ENCODE peak calls at places on chromosomes 12 and 14, in ten cellular contexts. J is adrenal gland, F is body of pancreas, R is transverse colon, T is K562, V is ovary, Y is sigmoid colon, S is heart left ventricle, U is Peyer's patch, H is breast epithelium. C is an unnamed sample.

GRCh38 chr14:104694475-104694950 is 5.1 kb downstream of the INF2 start:
- DNase-seq in J (no peak), F (no peak), R (no peak), T (no peak), V (no peak), Y (no peak), S (peak), U (no peak), H (no peak), C (no peak)

GRCh38 chr12:48681416-48681737 is 661 bp downstream of the KANSL2 start:
- DNase-seq in J (no peak), F (no peak), R (no peak), T (no peak), V (no peak), Y (no peak), S (no peak), U (no peak), H (no peak), C (no peak)

GRCh38 chr12:55188974-55189556 is 31.8 kb upstream of the OR10A7 start:
- DNase-seq in J (peak), F (peak), R (peak), T (peak), V (no peak), Y (no peak), S (no peak), U (no peak), H (no peak), C (no peak)

GRCh38 chr12:80264891-80265290 is 165.6 kb downstream of the OTOGL start:
- DNase-seq in J (no peak), F (no peak), R (no peak), T (no peak), V (no peak), Y (no peak), S (no peak), U (no peak), H (no peak), C (no peak)

GRCh38 chr12:93802293-93802692 is 125.1 kb downstream of the CRADD start:
- DNase-seq in J (no peak), F (no peak), R (no peak), T (no peak), V (no peak), Y (no peak), S (no peak), U (no peak), H (no peak), C (no peak)

GRCh38 chr14:73238262-73238852 is 1.1 kb downstream of the PAPLN start:
- DNase-seq in J (no peak), F (no peak), R (no peak), T (no peak), V (no peak), Y (peak), S (no peak), U (peak), H (no peak), C (no peak)

GRCh38 chr12:131088701-131089525 is 135.2 kb downstream of the ADGRD1 start:
- DNase-seq in J (peak), F (no peak), R (no peak), T (no peak), V (peak), Y (peak), S (peak), U (peak), H (no peak), C (no peak)

GRCh38 chr14:90248594-90248993 is 7.8 kb upstream of the PSMC1 start:
- DNase-seq in J (no peak), F (no peak), R (no peak), T (no peak), V (no peak), Y (no peak), S (no peak), U (no peak), H (no peak), C (no peak)

GRCh38 chr12:26135010-26135420 is 10.2 kb upstream of the BHLHE41 start:
- DNase-seq in J (no peak), F (peak), R (peak), T (no peak), V (peak), Y (no peak), S (no peak), U (no peak), H (no peak), C (no peak)

GRCh38 chr12:72543777-72544467 is 271.8 kb downstream of the TRHDE start:
- DNase-seq in J (no peak), F (no peak), R (no peak), T (no peak), V (no peak), Y (no peak), S (no peak), U (no peak), H (no peak), C (no peak)
- TF ChIP-seq POLR2A in J (no peak), F (no peak), R (no peak), T (no peak), V (no peak), Y (no peak), S (no peak), U (no peak), H (no peak), C (no peak)

DNA sequence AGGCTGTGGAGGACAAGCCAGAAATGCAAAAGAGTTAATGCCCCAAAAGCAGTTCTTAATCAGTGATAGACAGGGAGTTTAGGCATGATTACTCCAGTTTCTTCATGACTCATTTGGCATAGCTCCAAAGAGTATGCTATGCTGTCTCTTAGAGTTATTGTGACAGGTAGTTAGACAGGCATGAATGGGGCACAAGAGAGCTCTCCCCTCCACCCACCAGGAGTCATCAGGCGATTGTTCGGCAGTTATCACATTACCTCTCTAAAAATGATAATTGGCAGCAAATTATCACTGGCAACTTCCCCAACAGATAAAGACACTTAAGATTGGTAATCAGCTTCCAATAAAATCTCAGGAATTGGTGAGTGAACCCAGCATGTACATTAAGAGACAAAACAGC is 320.1 kb downstream of the DAD1 start:
- DNase-seq in J (no peak), F (no peak), R (no peak), T (no peak), V (no peak), Y (no peak), S (no peak), U (no peak), H (no peak), C (no peak)
- H3K4me3 ChIP-seq in J (no peak), F (no peak), R (no peak), T (no peak), V (no peak), Y (no peak), S (no peak), U (no peak), H (no peak), C (no peak)

DNA sequence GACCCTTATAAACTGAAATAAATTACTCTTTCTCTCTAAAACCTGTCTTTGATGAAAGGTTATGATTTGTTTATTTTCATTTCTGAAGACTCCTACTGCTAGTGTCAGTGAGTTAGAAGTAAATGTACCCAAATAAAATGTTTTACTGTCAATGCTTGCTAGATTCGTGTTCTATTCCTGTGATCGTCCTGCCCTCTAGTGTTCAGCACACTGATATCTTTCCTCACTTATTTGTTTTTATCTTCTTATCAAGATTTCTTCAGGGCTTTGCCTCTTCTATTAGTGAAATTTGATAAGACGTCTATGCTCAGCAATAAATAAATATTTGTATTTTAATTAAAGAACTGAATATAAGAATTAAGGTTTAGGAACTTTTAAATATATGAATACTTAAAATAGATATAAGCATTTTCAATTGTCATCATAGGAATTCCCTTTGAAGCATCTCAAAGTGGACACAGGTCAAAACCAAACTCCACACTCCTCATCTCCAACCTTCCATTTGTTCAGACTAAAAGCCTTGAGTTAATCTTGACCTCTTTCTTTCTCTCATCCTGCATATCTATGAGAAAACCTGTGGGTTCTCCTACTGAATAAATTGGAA is 75.8 kb downstream of the C12orf50 start:
- DNase-seq in J (no peak), F (no peak), R (no peak), T (no peak), V (no peak), Y (no peak), S (no peak), U (no peak), H (no peak), C (no peak)
- TF ChIP-seq CTCF in J (peak), F (peak), R (peak), T (peak), V (no peak), Y (no peak), S (no peak), U (no peak), H (no peak), C (no peak)

DNA sequence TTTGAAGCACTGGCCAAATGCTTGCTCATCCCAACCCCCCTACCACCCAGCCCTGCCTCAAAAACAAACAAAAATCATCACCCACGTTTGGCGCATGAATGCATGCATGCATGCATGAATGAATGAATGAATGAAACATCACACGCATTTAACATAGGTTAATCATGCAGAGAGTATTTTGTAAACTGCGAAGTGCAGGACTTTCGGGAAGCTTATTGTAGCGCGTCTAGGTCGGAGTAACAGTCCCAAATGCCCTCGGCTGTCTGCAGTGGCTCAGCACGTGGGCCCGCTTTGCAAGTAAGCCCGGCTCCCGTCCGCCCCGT is 335 bp upstream of the IFT81 start:
- DNase-seq in J (no peak), F (no peak), R (no peak), T (no peak), V (no peak), Y (no peak), S (no peak), U (no peak), H (no peak), C (no peak)
- TF ChIP-seq POLR2A in J (no peak), F (no peak), R (no peak), T (no peak), V (no peak), Y (no peak), S (no peak), U (no peak), H (no peak), C (no peak)

DNA sequence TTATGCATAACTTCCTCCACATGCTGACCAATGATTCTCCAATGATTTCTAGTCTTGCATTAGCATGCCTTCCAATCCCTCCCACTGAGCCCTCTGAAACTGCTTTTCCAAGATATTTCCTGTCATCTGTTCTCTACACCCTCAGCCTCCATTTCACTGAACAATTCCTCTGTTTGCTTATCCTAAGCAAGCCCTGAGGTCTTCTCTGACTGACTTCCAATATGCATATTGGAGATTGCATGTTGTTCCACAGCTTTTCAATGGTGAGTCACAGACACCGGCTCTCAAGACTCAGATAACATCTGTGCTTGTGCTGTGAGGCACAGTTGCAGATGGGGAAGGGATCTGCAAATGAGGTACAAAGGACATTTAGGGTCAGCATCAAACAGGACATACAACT is 141.0 kb downstream of the SLC16A7 start:
- DNase-seq in J (peak), F (peak), R (no peak), T (no peak), V (no peak), Y (no peak), S (no peak), U (no peak), H (no peak), C (no peak)
- H3K4me3 ChIP-seq in J (no peak), F (no peak), R (no peak), T (no peak), V (no peak), Y (no peak), S (no peak), U (no peak), H (no peak), C (no peak)

C was measured in lower leg skin.